ENCODE peak calls at places on chromosome 7, in eight cellular contexts. D is osteocyte, C is adrenal gland, Q is Ammon's horn, T is foreskin fibroblast, I is Panc1, Z is iris pigment epithelial cell, K is mesenchymal stem cell. V is an unnamed sample.

GRCh38 chr7:77436889-77437265 is 20.7 kb upstream of the GSAP start:
- DNase-seq in I (no peak), D (no peak), Q (no peak), Z (no peak), C (no peak), T (no peak), K (no peak), V (no peak)

GRCh38 chr7:141785711-141786552 is 4.1 kb upstream of the TAS2R5 start:
- DNase-seq in Z (peak), K (peak), Q (peak), T (peak), I (peak), D (no peak), C (peak), V (peak)

GRCh38 chr7:149495785-149496641 is 1.6 kb downstream of the ZNF746 start:
- DNase-seq in Z (peak), T (peak), D (no peak), K (peak), Q (peak), C (peak), I (no peak), V (peak)

GRCh38 chr7:141497391-141497790 is 53.8 kb upstream of the AGK start:
- DNase-seq in D (no peak), Q (no peak), Z (no peak), K (no peak), C (no peak), I (no peak), T (no peak), V (no peak)

GRCh38 chr7:22587322-22587721 is 87.3 kb upstream of the STEAP1B start:
- DNase-seq in D (no peak), I (no peak), Q (no peak), Z (no peak), C (no peak), K (peak), T (no peak), V (no peak)

GRCh38 chr7:30658471-30659074 is 23.7 kb downstream of the CRHR2 start:
- DNase-seq in Q (no peak), C (no peak), T (no peak), I (no peak), D (no peak), Z (no peak), K (no peak), V (no peak)

GRCh38 chr7:87999261-87999660 is 65.2 kb downstream of the ADAM22 start:
- DNase-seq in D (no peak), T (no peak), I (no peak), C (no peak), K (no peak), Q (no peak), Z (no peak), V (no peak)

GRCh38 chr7:33091111-33091531 is 18.1 kb downstream of the RP9 start:
- DNase-seq in K (no peak), T (no peak), I (no peak), Z (peak), C (no peak), D (no peak), Q (no peak), V (no peak)

GRCh38 chr7:81845628-81846259 is 75.9 kb upstream of the HGF start:
- DNase-seq in Z (peak), T (no peak), K (peak), C (no peak), I (no peak), D (no peak), Q (no peak), V (no peak)

GRCh38 chr7:42877852-42878251 is 34.0 kb downstream of the C7orf25 start:
- DNase-seq in C (no peak), K (no peak), Z (no peak), T (no peak), Q (peak), D (no peak), I (no peak), V (no peak)

GRCh38 chr7:121504478-121504877 is 108.4 kb upstream of the FAM3C start:
- DNase-seq in Z (peak), C (peak), T (peak), I (no peak), K (peak), D (no peak), Q (no peak), V (peak)

GRCh38 chr7:76008156-76008687 is 13.8 kb upstream of the TMEM120A start:
- DNase-seq in I (no peak), D (no peak), T (no peak), C (no peak), K (no peak), Q (no peak), Z (no peak), V (no peak)

GRCh38 chr7:33186187-33186586 is 56.8 kb downstream of the BBS9 start:
- DNase-seq in T (peak), Q (no peak), I (no peak), K (peak), C (no peak), D (no peak), Z (peak), V (no peak)

GRCh38 chr7:750111-750905 is 23.2 kb upstream of the PRKAR1B start:
- DNase-seq in Q (no peak), K (no peak), D (no peak), Z (no peak), C (no peak), I (no peak), T (no peak), V (no peak)

GRCh38 chr7:121510302-121510701 is 114.2 kb upstream of the FAM3C start:
- DNase-seq in Q (no peak), C (no peak), Z (no peak), I (no peak), T (no peak), D (no peak), K (no peak), V (no peak)

GRCh38 chr7:43535031-43535451 is 47.9 kb upstream of the STK17A start:
- DNase-seq in C (no peak), T (peak), Q (no peak), Z (peak), I (no peak), D (no peak), K (peak), V (peak)

GRCh38 chr7:154953006-154953684 is 49.8 kb downstream of the PAXIP1 start:
- DNase-seq in Z (peak), D (no peak), I (peak), C (peak), T (peak), K (peak), Q (peak), V (no peak)

GRCh38 chr7:113774182-113774807 is 144.5 kb downstream of the PPP1R3A start:
- DNase-seq in T (no peak), Q (peak), I (peak), C (no peak), D (no peak), K (peak), Z (peak), V (peak)

GRCh38 chr7:140009735-140010134 is 53.0 kb downstream of the PARP12 start:
- DNase-seq in K (no peak), Z (no peak), T (no peak), D (no peak), Q (no peak), I (no peak), C (no peak), V (no peak)

GRCh38 chr7:46226860-46227259 is 305.8 kb upstream of the IGFBP3 start:
- DNase-seq in K (no peak), I (no peak), Q (no peak), C (no peak), D (no peak), T (peak), Z (peak), V (no peak)

GRCh38 chr7:105024734-105025133 is 10.7 kb downstream of the KMT2E start:
- DNase-seq in C (no peak), D (no peak), Z (peak), I (no peak), K (peak), T (peak), Q (no peak), V (no peak)

GRCh38 chr7:23055582-23056178 is 41.8 kb upstream of the HYCC1 start:
- DNase-seq in Q (peak), K (peak), I (peak), C (peak), Z (peak), T (peak), D (no peak), V (peak)

GRCh38 chr7:44977304-44977858 is 1.4 kb downstream of the MYO1G start:
- DNase-seq in C (no peak), Q (no peak), T (no peak), K (no peak), D (no peak), Z (no peak), I (no peak), V (no peak)

GRCh38 chr7:149001427-149002068 is 26.8 kb downstream of the PDIA4 start:
- DNase-seq in Z (no peak), K (no peak), T (no peak), C (no peak), D (no peak), Q (no peak), I (no peak), V (no peak)

GRCh38 chr7:16867328-16867727 is 14.5 kb downstream of the AGR3 start:
- DNase-seq in I (no peak), Z (no peak), C (no peak), T (no peak), K (no peak), D (no peak), Q (no peak), V (no peak)

GRCh38 chr7:79471283-79471682 is 17.8 kb upstream of the MAGI2 start:
- DNase-seq in I (no peak), Q (no peak), T (no peak), K (peak), Z (peak), C (no peak), D (no peak), V (no peak)

GRCh38 chr7:75734586-75735047 is 4.1 kb downstream of the HIP1 start:
- DNase-seq in D (no peak), Q (no peak), C (no peak), Z (peak), K (peak), I (no peak), T (no peak), V (no peak)

GRCh38 chr7:28086198-28086597 is 94.4 kb downstream of the JAZF1 start:
- DNase-seq in D (no peak), T (no peak), Q (no peak), C (no peak), Z (no peak), I (no peak), K (no peak), V (no peak)

GRCh38 chr7:151452680-151453325 is 12.9 kb upstream of the CRYGN start:
- DNase-seq in Z (no peak), K (no peak), D (no peak), Q (no peak), C (no peak), T (no peak), I (no peak), V (no peak)

GRCh38 chr7:89458076-89458475 is 662.5 kb upstream of the TEX47 start:
- DNase-seq in C (no peak), Z (no peak), I (no peak), K (no peak), T (no peak), D (no peak), Q (no peak), V (no peak)

GRCh38 chr7:20395094-20395493 is 64.4 kb downstream of the ITGB8 start:
- DNase-seq in I (no peak), Z (no peak), C (no peak), K (peak), D (no peak), Q (no peak), T (no peak), V (no peak)

GRCh38 chr7:94146408-94146807 is 142.3 kb upstream of the BET1 start:
- DNase-seq in D (peak), C (no peak), Q (no peak), I (no peak), T (no peak), Z (peak), K (peak), V (peak)

GRCh38 chr7:105830405-105831218 is 45.8 kb downstream of the ATXN7L1 start:
- DNase-seq in K (peak), C (no peak), Q (no peak), I (peak), D (no peak), Z (peak), T (peak), V (peak)

GRCh38 chr7:71509381-71509780 is 377.4 kb downstream of the GALNT17 start:
- DNase-seq in Z (no peak), T (no peak), I (no peak), D (no peak), Q (no peak), K (no peak), C (no peak), V (no peak)

GRCh38 chr7:142854505-142855400 is at the start of gene EPHB6:
- DNase-seq in I (no peak), K (peak), D (peak), Z (peak), T (peak), C (peak), Q (peak), V (peak)

GRCh38 chr7:50304158-50304910 is at the start of gene IKZF1:
- DNase-seq in I (no peak), Z (peak), Q (peak), C (peak), K (peak), T (no peak), D (no peak), V (no peak)